ENCODE peak calls at places on chromosomes 16 and 17, in six cellular contexts. V is HCT116, A is GM12878, N is A549, R is GM23338, P is K562. L is an unnamed sample.
A peak's percentile ranks its signal among the peaks of the same experiment; 100 is the strongest.

GRCh38 chr17:59826741-59827453 is 65.8 kb downstream of the TUBD1 start:
- DNase-seq in V (no peak), A (no peak), N (no peak), R (no peak), P (no peak), L (no peak)

GRCh38 chr17:80248001-80248893 is 12.4 kb upstream of the RNF213 start:
- DNase-seq in V (no peak), A (no peak), N (no peak), R (no peak), P (no peak), L (no peak)

GRCh38 chr17:67649891-67650290 is 67.8 kb upstream of the NOL11 start:
- DNase-seq in V (no peak), A (no peak), N (no peak), R (peak; percentile 43), P (no peak), L (no peak)

GRCh38 chr17:27241346-27241946 is 52.5 kb upstream of the WSB1 start:
- DNase-seq in V (peak; percentile 41), A (no peak), N (peak; percentile 20), R (peak; percentile 28), P (no peak), L (no peak)

GRCh38 chr16:30068750-30069574 is 3.4 kb downstream of the ALDOA start:
- DNase-seq in V (no peak), A (no peak), N (peak; percentile 59), R (peak; percentile 57), P (no peak), L (peak; percentile 69)

GRCh38 chr17:34163681-34164080 is 91.4 kb upstream of the CCL2 start:
- DNase-seq in V (no peak), A (no peak), N (peak; percentile 29), R (peak; percentile 79), P (peak; percentile 21), L (peak; percentile 8)

GRCh38 chr17:34201767-34202166 is 53.3 kb upstream of the CCL2 start:
- DNase-seq in V (no peak), A (no peak), N (no peak), R (no peak), P (no peak), L (no peak)

GRCh38 chr17:35609831-35610230 is 22.7 kb downstream of the AP2B1 start:
- DNase-seq in V (no peak), A (no peak), N (no peak), R (no peak), P (no peak), L (no peak)

GRCh38 chr17:32777436-32777835 is 99.5 kb downstream of the MYO1D start:
- DNase-seq in V (no peak), A (no peak), N (peak; percentile 50), R (no peak), P (no peak), L (no peak)

GRCh38 chr17:32780721-32781120 is 96.2 kb downstream of the MYO1D start:
- DNase-seq in V (no peak), A (no peak), N (no peak), R (peak; percentile 48), P (no peak), L (no peak)

GRCh38 chr17:32774286-32775084 is 102.4 kb downstream of the MYO1D start:
- DNase-seq in V (no peak), A (no peak), N (no peak), R (peak; percentile 65), P (no peak), L (no peak)

GRCh38 chr17:32772453-32773025 is 104.4 kb downstream of the MYO1D start:
- DNase-seq in V (no peak), A (peak; percentile 28), N (no peak), R (no peak), P (no peak), L (no peak)

DNA sequence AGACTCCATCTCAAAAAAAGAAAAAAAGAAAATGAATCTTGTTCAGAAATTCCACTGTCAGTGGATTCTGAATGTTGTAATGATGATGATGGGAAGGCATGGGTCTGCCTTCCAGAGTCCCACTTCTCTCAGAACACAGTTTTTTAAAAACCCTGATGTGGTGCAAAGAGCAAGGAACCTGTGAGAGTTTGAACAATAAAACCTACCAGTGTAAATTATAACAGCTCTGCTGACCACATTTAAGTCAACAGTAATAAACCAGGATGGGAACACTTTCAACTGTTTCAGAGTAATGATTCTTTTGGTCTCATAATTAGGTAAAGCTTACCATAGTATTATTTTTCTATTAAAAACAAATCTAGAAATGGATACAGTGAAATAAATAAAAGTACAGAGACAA is 99.0 kb downstream of the MYO1D start:
- DNase-seq in V (no peak), A (no peak), N (no peak), R (no peak), P (no peak), L (no peak)
- TF ChIP-seq REST in V (no peak), A (no peak), N (no peak), R (no peak), P (no peak), L (no peak)

DNA sequence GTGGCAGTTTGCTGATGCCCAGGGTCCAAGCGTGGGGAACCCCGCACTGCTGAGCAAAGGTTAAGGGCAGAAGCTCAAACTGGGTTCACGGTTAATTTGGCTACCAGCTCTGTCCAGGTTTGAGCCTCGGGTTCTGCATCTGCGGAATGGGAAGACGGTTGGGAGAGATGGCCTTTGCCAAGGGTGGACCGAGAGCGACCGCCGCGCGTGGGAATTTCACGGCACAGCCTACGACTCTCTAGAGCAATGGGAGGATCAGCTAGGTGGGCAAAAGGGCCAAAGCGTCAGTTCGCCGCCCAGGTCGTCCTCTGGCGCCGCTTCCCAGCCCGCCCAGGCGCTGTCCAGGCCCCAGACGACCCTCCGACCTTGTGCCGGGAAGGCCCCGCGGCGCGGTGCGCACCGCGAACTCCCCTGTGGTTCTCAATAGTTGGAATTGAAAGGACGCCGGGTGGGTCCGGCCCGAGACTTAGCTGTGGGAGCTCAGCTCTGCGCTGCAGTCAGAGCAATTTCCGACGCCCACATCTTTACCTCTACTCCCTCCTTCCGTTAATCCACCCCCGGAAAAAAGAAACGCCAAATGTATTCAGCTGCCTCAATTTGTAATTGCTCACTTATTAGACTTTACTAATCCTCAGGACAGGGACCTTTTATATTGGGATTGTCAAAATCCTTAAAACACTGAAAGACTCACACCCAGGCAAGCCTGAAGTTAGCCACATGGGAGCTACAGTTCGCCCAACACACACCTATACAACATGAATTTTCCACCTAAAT is 2.5 kb upstream of the HS3ST3B1 start:
- DNase-seq in V (no peak), A (no peak), N (no peak), R (no peak), P (no peak), L (no peak)
- TF ChIP-seq REST in V (no peak), A (no peak), N (no peak), R (peak; percentile 21), P (no peak), L (no peak)

GRCh38 chr16:10022098-10022497 is 160.1 kb downstream of the GRIN2A start:
- DNase-seq in V (no peak), A (no peak), N (no peak), R (no peak), P (no peak), L (no peak)

GRCh38 chr16:10031473-10031872 is 150.8 kb downstream of the GRIN2A start:
- DNase-seq in V (no peak), A (no peak), N (no peak), R (peak; percentile 24), P (no peak), L (no peak)

GRCh38 chr16:10027553-10027952 is 154.7 kb downstream of the GRIN2A start:
- DNase-seq in V (no peak), A (no peak), N (no peak), R (no peak), P (no peak), L (no peak)

GRCh38 chr16:10028644-10029043 is 153.6 kb downstream of the GRIN2A start:
- DNase-seq in V (no peak), A (no peak), N (no peak), R (no peak), P (no peak), L (no peak)

GRCh38 chr16:10026593-10026992 is 155.6 kb downstream of the GRIN2A start:
- DNase-seq in V (no peak), A (no peak), N (no peak), R (no peak), P (no peak), L (no peak)
- TF ChIP-seq REST in V (no peak), A (no peak), N (no peak), R (no peak), P (no peak), L (no peak)

DNA sequence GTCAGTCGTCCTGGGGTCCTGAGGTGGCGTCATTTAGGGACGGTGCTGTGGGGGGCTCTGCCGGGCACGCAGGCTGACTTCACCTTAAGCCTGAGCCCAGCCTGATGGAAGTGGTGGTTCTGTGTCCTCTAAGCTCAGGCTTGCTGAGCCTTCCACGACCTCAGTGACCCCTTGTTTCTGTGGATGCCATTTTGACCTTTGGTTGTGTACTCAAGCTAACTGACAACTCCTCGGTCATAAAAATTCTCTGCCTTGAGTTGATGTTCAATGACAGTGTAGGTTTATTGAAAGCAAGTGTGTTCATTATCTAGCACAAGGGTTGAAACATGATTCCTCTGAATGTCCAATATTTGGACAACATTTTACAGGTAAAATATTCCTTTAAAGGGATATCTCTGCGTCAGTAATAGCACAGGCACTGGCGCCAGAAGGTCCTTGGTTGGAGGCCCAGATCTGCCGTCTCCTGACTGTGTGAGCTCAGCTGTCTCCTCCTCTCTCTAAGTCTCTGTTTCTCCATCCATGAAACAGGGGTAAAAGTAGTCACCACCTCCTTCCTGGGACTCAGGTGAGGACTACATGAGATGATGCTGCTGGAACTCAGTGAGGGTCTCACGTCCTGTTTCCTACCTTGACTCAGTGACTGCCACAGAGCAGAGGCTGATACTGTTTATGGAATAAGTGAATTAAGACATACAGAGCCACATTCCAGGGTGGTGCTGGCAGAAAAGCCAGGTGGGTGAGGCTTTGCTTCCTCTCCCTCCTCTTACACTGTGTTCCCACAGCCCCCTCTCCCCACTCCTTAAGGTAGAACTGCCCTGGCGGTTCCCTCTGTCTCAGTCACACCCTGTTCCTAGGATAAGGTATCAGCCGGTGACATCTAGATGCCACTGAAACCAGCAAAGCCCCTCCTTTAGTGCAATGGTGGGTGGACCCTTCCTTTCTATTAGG is 75.7 kb downstream of the IRF8 start:
- DNase-seq in V (no peak), A (no peak), N (no peak), R (no peak), P (no peak), L (no peak)
- TF ChIP-seq REST in V (no peak), A (no peak), N (no peak), R (no peak), P (no peak), L (no peak)

GRCh38 chr17:10026786-10027046 is 121.6 kb upstream of the RCVRN start:
- DNase-seq in V (no peak), A (no peak), N (no peak), R (no peak), P (no peak), L (no peak)

GRCh38 chr17:10025976-10026785 is 121.1 kb upstream of the RCVRN start:
- DNase-seq in V (no peak), A (no peak), N (no peak), R (no peak), P (no peak), L (no peak)

GRCh38 chr17:10031606-10032005 is 126.5 kb upstream of the RCVRN start:
- DNase-seq in V (no peak), A (no peak), N (no peak), R (no peak), P (no peak), L (no peak)

GRCh38 chr17:10031102-10031501 is 126.0 kb upstream of the RCVRN start:
- DNase-seq in V (no peak), A (no peak), N (no peak), R (no peak), P (no peak), L (no peak)

DNA sequence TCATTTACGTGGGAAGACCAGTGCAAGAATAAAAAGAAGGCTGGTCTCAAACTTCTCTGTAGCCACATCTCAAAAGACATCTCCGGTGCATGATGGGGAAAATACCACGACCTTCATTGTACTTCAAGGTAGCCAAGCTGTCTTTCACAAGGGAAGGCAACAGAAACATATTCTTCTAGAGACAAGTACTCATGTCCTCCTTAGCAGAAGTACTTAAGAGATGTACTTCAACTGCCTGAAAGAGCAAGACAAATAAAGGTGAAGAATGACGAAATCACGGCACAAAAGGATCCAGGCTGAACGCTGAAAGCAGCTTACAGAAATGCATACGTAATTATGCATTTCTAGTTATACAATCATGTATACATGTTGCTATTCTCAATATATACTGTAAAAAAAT is 124.1 kb upstream of the RCVRN start:
- DNase-seq in V (no peak), A (no peak), N (no peak), R (no peak), P (no peak), L (no peak)
- TF ChIP-seq REST in V (no peak), A (no peak), N (no peak), R (no peak), P (no peak), L (no peak)